ENCODE peak calls at places on chromosomes 5 and 9, in eight cellular contexts. F, J, M, K, U, R, W and Q are unnamed samples. For H3K27me3, the result is how much of the 10 kb centered on the place peaks cover.

GRCh38 chr9:124708070-124708469 is 63.0 kb downstream of the NR6A1 start:
- DNase-seq in F (no peak), J (no peak), M (no peak), K (peak), U (no peak), R (no peak), W (no peak), Q (no peak)

GRCh38 chr9:130039504-130040147 is 3.4 kb downstream of the FNBP1 start:
- DNase-seq in F (no peak), J (no peak), M (no peak), K (no peak), U (no peak), R (no peak), W (no peak), Q (no peak)

GRCh38 chr5:10633271-10634049 is 69.6 kb downstream of the ANKRD33B start:
- DNase-seq in F (no peak), J (no peak), M (no peak), K (no peak), U (no peak), R (no peak), W (no peak), Q (no peak)

GRCh38 chr9:137070906-137071275 is 534 bp upstream of the SAPCD2 start:
- DNase-seq in F (peak), J (no peak), M (no peak), K (no peak), U (peak), R (no peak), W (no peak), Q (no peak)

GRCh38 chr9:72459308-72459707 is 62.1 kb upstream of the TMC1 start:
- DNase-seq in F (no peak), J (no peak), M (no peak), K (no peak), U (no peak), R (no peak), W (no peak), Q (no peak)

GRCh38 chr5:73564018-73564417 is 1.4 kb downstream of the ANKRA2 start:
- DNase-seq in F (no peak), J (no peak), M (no peak), K (no peak), U (no peak), R (no peak), W (no peak), Q (no peak)

GRCh38 chr5:123528059-123528458 is 16.1 kb downstream of the CSNK1G3 start:
- DNase-seq in F (no peak), J (no peak), M (no peak), K (no peak), U (no peak), R (no peak), W (no peak), Q (no peak)

GRCh38 chr9:75918154-75918553 is 27.7 kb downstream of the PCSK5 start:
- DNase-seq in F (no peak), J (no peak), M (no peak), K (no peak), U (no peak), R (no peak), W (no peak), Q (no peak)

GRCh38 chr5:94082405-94082804 is 341.0 kb upstream of the POU5F2 start:
- DNase-seq in F (no peak), J (no peak), M (no peak), K (no peak), U (no peak), R (no peak), W (no peak), Q (no peak)

GRCh38 chr5:93511445-93511844 is 69.6 kb downstream of the NR2F1-AS1 start:
- DNase-seq in F (no peak), J (no peak), M (no peak), K (no peak), U (no peak), R (no peak), W (no peak), Q (no peak)

DNA sequence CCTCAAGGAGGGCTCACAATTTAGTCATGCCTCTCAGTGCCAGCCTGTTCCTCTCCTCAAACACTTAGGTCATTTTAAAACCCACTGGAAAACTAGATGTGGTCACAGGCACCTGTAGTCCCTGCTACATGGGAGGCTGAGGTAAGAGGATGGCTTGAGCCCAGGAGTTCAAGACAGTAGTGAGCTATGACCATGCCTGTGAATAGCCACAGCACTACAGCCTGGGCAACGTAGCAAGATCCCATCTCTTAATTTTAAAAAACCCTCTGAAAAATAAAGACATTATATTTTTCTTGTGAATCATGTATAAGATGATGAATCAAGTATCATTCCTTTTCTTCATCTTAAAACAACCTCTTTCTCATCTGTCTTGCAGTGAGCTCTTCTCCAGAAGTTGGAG is 45.8 kb downstream of the KLF4 start:
- DNase-seq in F (no peak), J (no peak), M (no peak), K (no peak), U (no peak), R (no peak), W (no peak), Q (no peak)
- H3K27ac ChIP-seq in F (no peak), J (no peak), M (no peak), K (no peak), U (no peak), R (no peak), W (peak), Q (no peak)

GRCh38 chr5:154606675-154607321 is 128.8 kb upstream of the HAND1 start:
- DNase-seq in F (no peak), J (no peak), M (no peak), K (no peak), U (no peak), R (no peak), W (no peak), Q (no peak)
- H3K27me3 ChIP-seq in F (half or more), J (under half), M (under half), K (half or more), U (under half), R (under half), W (under half), Q (under half)

DNA sequence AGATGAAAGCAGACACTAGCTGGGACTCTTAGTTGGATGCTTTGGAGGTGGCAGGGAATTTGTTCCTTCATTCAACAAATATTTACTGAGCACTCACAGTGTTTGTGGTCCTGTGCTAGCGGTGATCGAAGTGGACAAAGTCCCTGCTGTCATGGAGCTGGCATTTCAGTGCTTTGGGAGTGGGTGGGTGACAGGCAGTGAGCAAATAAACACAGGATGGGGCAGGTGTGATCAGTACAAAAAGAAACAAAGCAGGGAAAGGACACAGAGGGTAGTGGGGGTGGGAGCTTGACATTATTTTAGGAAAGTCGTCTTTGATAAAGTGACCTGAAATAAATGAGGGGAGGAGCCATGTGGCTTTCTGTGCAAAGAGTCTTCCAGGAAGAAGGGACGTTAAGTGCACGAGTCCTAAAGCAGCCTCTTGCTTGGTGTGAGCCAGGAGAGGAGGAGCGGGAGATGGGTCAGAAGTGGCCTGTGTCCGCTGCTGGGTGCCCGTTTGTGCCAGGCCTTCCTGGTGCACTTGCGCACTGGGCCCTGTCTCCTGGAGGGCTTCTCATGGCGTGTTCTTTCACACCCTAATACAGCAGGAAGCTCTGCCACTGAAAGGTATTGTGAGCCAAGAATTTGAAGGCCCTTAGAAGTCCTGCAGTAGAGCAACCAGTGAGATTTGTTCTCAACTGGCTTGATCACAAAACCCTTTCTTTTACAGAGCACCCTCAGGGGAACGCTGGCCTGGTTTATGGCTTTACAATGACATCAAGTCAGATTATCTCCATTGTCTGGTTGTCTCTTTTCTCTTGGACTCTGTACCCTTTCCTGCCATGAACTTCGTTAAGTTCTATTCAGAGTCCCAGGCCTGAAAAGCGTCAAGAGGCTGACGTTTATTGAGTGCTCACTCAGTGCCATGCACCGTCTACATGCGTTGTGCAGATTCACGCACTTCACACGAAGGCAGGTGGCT is 14.9 kb downstream of the NDST1 start:
- DNase-seq in F (peak), J (peak), M (no peak), K (peak), U (no peak), R (no peak), W (no peak), Q (no peak)
- H3K4me3 ChIP-seq in F (peak), J (no peak), M (no peak), K (no peak), U (no peak), R (no peak), W (no peak), Q (no peak)

GRCh38 chr5:171946382-171946781 is 60.1 kb downstream of the FBXW11 start:
- DNase-seq in F (no peak), J (no peak), M (no peak), K (no peak), U (no peak), R (no peak), W (no peak), Q (no peak)
- H3K27ac ChIP-seq in F (no peak), J (no peak), M (no peak), K (no peak), U (no peak), R (no peak), W (no peak), Q (no peak)

DNA sequence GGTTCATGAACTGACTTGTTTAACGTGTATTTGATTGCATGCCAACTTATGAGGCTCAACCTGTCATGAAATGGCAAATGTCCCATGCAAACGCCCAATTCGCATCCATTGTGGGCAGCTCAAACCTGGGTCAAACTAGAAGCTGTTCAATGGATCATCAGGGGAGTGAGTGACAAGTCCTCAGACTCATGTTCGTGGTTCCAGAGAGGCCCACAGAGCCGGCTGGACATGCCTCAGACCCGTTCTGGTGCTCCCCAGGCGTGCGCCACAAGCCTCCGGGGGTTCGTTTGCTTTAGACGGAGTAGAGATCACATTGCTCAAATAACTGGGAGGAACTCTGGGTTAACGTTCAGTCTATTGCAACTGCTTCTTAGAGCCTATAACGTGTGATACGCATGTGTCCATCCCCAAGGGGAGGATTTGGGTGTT is 15.0 kb downstream of the GFI1B start:
- DNase-seq in F (no peak), J (no peak), M (no peak), K (no peak), U (no peak), R (no peak), W (no peak), Q (no peak)
- H3K27me3 ChIP-seq in F (half or more), J (under half), M (under half), K (half or more), U (under half), R (under half), W (under half), Q (under half)

DNA sequence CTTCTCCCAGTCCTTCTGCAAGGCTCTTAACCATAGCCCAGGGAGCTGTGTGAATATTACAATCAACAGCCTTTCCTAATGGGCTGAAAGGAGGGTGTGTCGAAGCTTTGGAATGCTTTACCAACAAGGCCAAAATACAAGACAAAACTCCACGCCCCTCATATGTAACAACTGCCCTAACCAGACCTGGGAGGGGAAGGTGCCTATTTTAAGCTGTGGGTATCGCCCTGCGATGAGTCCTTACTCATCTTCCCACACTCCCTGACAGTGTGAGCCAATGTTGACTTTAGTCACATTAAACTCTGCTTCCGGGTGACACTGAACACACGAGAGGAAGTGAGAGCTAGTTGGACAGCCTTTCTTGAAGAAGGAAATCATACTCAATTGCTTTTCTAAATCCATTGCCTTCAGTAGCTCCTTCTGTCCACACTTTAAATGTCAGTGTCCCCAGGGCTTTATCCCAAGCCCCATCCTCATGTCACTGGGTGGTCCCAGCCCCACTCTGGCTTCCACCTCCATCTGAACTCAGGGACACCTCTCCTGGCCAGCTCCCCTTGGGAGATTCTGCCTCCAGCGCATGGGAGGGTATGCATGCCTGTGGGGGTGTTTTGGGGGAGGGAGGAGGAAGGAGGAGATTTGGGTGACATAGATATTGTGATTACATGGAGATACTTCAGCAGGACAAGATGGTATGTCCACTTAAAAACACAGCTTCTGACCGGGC is 6.5 kb upstream of the TBC1D9B start:
- DNase-seq in F (no peak), J (no peak), M (peak), K (peak), U (no peak), R (no peak), W (peak), Q (no peak)
- H3K4me3 ChIP-seq in F (no peak), J (no peak), M (no peak), K (no peak), U (no peak), R (no peak), W (no peak), Q (no peak)

GRCh38 chr9:36504154-36504550 is 68.5 kb upstream of the MELK start:
- DNase-seq in F (no peak), J (no peak), M (no peak), K (no peak), U (no peak), R (no peak), W (no peak), Q (no peak)

GRCh38 chr9:36503172-36504153 is 69.2 kb upstream of the MELK start:
- DNase-seq in F (no peak), J (no peak), M (no peak), K (no peak), U (no peak), R (no peak), W (no peak), Q (no peak)

GRCh38 chr9:36499156-36499886 is 73.4 kb upstream of the MELK start:
- DNase-seq in F (no peak), J (no peak), M (no peak), K (no peak), U (no peak), R (no peak), W (no peak), Q (no peak)

DNA sequence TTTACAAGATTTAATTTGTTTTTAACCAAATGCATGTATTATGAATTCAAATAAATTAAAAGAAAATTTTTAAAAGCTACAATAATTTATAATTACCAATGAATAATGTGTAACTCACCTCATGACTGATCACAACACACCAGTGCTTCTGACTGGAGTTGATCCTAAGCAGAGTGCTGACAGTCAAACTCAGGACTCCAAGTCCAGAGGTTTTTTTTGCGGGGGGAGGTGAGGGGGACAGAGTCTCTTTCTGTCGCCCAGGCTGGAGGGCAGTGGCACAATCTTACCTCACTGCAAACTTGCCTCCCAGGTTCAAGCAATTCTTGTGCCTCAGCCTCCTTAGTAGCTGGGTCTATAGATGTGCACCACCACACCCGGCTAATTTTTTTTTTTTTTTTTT is 71.0 kb upstream of the MELK start:
- DNase-seq in F (no peak), J (peak), M (no peak), K (no peak), U (no peak), R (no peak), W (no peak), Q (no peak)
- H3K27ac ChIP-seq in F (no peak), J (no peak), M (no peak), K (no peak), U (no peak), R (no peak), W (no peak), Q (no peak)

GRCh38 chr5:134913254-134913653 is 8.3 kb downstream of the PCBD2 start:
- DNase-seq in F (no peak), J (no peak), M (no peak), K (no peak), U (no peak), R (no peak), W (no peak), Q (no peak)
- H3K27me3 ChIP-seq in F (under half), J (under half), M (under half), K (under half), U (under half), R (under half), W (under half), Q (under half)

GRCh38 chr5:36877667-36878420 is 1.3 kb downstream of the NIPBL start:
- DNase-seq in F (no peak), J (no peak), M (peak), K (no peak), U (no peak), R (no peak), W (no peak), Q (no peak)
- H3K4me3 ChIP-seq in F (peak), J (peak), M (peak), K (peak), U (peak), R (peak), W (peak), Q (peak)